ENCODE peak calls at places on chromosome 21, in four cellular contexts. I, H, M and S are unnamed samples.

GRCh38 chr21:27581168-27581567 is 614.3 kb upstream of the ADAMTS5 start:
- DNase-seq in I (no peak), M (peak), H (no peak), S (no peak)

GRCh38 chr21:43794857-43795256 is 5.5 kb downstream of the RRP1 start:
- DNase-seq in I (no peak), M (no peak), H (no peak), S (no peak)

GRCh38 chr21:30408782-30409494 is 13.1 kb downstream of the KRTAP13-1 start:
- DNase-seq in I (peak), M (no peak), H (peak), S (peak)

GRCh38 chr21:30340714-30341573 is 3.5 kb upstream of the KRTAP27-1 start:
- DNase-seq in I (peak), H (peak), M (peak), S (peak)

GRCh38 chr21:14737922-14738321 is 191.8 kb upstream of the SAMSN1 start:
- DNase-seq in H (peak), I (peak), M (peak), S (peak)

GRCh38 chr21:31913191-31913608 is 40.4 kb downstream of the HUNK start:
- DNase-seq in H (no peak), M (no peak), I (no peak), S (no peak)

GRCh38 chr21:25934771-25935224 is 200.0 kb downstream of the GABPA start:
- DNase-seq in I (peak), H (peak), M (peak), S (no peak)

GRCh38 chr21:38819719-38820147 is 14.0 kb downstream of the ETS2 start:
- DNase-seq in H (peak), I (no peak), M (peak), S (no peak)

GRCh38 chr21:38668067-38668466 is 137.7 kb upstream of the ETS2 start:
- DNase-seq in M (no peak), H (no peak), I (no peak), S (no peak)

GRCh38 chr21:27275294-27275927 is 308.5 kb upstream of the ADAMTS5 start:
- DNase-seq in I (no peak), H (peak), M (peak), S (peak)

GRCh38 chr21:42527127-42527488 is 13.5 kb downstream of the SLC37A1 start:
- DNase-seq in I (no peak), M (no peak), H (no peak), S (no peak)
- H3K4me2 ChIP-seq in I (no peak), M (no peak), H (peak), S (no peak)

GRCh38 chr21:44918107-44918470 is 2.6 kb downstream of the ITGB2 start:
- DNase-seq in I (no peak), H (no peak), M (no peak), S (no peak)
- H3K4me2 ChIP-seq in I (no peak), H (no peak), M (no peak), S (no peak)

GRCh38 chr21:22352088-22352487 is 1353.9 kb downstream of the NCAM2 start:
- DNase-seq in I (no peak), M (no peak), H (no peak), S (no peak)
- H3K4me2 ChIP-seq in I (no peak), M (no peak), H (no peak), S (no peak)

GRCh38 chr21:28636988-28637691 is 355.5 kb downstream of the LTN1 start:
- DNase-seq in M (peak), H (no peak), I (no peak), S (no peak)

GRCh38 chr21:28635541-28635940 is 357.1 kb downstream of the LTN1 start:
- DNase-seq in M (no peak), H (no peak), I (no peak), S (no peak)

GRCh38 chr21:28627691-28628090 is 365.0 kb downstream of the LTN1 start:
- DNase-seq in H (no peak), M (no peak), I (no peak), S (no peak)

GRCh38 chr21:28633803-28634572 is 358.7 kb downstream of the LTN1 start:
- DNase-seq in M (peak), H (no peak), I (no peak), S (no peak)

DNA sequence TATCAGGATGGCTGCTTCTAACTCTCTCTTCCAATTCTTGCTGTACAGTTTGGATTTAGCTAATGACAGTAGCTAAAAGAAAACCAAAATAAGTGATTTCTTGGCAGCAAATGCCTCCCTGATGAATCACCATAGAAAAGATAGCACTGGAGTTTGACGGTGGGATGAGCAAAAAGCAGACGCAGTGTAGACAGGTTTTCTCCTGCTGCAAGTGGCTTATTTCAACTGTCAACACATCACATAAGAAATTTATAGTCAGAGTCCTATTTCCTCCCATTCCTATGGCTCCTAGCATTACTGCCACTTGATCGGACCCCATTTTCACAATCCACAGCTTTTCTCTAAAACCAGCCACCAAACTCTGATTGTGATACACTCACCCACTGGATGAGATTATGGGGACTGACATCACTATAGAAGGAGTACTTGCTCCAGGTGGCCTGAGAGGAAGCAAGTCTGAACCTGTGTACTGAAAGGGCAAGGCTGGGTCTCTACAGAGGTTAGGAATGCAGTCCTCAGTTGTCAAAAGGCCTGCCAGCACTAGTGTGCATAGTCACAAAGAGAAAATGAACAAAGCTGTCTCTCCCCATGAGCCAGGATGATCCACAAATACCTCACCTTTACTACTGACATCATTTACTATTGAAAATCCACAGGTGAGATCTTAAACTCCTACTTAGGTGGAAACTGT is 359.8 kb downstream of the LTN1 start:
- DNase-seq in H (no peak), I (no peak), M (peak), S (no peak)
- H3K4me2 ChIP-seq in H (peak), I (peak), M (no peak), S (peak)

GRCh38 chr21:45328198-45329087 is 40.7 kb upstream of the POFUT2 start:
- DNase-seq in H (no peak), I (no peak), M (no peak), S (no peak)

GRCh38 chr21:45329261-45330074 is 41.8 kb upstream of the POFUT2 start:
- DNase-seq in M (no peak), H (peak), I (peak), S (no peak)

GRCh38 chr21:45330851-45331261 is 43.2 kb upstream of the POFUT2 start:
- DNase-seq in H (no peak), I (no peak), M (no peak), S (no peak)

GRCh38 chr21:45331521-45332257 is 44.0 kb upstream of the POFUT2 start:
- DNase-seq in M (no peak), I (no peak), H (no peak), S (peak)

GRCh38 chr21:45330075-45330781 is 42.5 kb upstream of the POFUT2 start:
- DNase-seq in M (peak), I (peak), H (peak), S (no peak)
- H3K4me2 ChIP-seq in M (peak), I (peak), H (peak), S (peak)

GRCh38 chr21:22223385-22223784 is 1225.2 kb downstream of the NCAM2 start:
- DNase-seq in H (no peak), I (no peak), M (no peak), S (no peak)
- H3K4me2 ChIP-seq in H (no peak), I (no peak), M (no peak), S (no peak)

DNA sequence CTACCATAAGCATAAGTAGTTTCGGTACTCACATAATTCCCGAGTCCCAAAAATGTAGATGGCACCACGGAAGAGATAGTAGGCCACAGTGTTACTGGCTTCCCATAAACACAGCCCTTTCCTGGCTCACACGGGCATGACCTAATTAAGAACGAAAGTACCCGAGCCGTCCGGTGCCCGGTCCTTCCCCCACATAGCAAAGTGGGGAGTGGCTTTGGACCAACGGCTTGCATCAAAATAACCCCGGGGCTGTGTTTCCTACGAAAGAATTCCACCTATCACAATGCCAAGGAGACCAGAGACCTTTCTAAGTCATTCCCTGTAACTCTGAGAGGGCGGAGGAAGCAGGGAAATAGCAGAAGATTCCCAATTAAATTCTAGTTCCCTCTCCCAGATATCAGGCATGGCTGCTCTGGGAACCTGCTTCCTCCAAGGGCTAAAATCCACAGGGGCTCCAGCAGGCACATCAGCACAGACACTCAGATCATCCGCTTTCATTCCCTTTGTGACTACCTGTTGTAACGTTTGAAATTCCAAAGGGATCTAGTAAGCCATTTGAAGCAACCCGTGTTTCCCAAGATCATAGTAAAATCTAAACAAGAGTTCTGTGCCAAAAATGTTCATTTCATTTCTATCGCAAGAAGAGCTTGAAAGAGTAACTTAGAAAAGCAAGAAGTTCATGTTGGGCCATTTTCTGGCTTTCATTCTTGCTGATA is at the start of gene TMPRSS3:
- DNase-seq in H (no peak), M (no peak), I (no peak), S (no peak)
- H3K4me2 ChIP-seq in H (no peak), M (no peak), I (peak), S (no peak)

DNA sequence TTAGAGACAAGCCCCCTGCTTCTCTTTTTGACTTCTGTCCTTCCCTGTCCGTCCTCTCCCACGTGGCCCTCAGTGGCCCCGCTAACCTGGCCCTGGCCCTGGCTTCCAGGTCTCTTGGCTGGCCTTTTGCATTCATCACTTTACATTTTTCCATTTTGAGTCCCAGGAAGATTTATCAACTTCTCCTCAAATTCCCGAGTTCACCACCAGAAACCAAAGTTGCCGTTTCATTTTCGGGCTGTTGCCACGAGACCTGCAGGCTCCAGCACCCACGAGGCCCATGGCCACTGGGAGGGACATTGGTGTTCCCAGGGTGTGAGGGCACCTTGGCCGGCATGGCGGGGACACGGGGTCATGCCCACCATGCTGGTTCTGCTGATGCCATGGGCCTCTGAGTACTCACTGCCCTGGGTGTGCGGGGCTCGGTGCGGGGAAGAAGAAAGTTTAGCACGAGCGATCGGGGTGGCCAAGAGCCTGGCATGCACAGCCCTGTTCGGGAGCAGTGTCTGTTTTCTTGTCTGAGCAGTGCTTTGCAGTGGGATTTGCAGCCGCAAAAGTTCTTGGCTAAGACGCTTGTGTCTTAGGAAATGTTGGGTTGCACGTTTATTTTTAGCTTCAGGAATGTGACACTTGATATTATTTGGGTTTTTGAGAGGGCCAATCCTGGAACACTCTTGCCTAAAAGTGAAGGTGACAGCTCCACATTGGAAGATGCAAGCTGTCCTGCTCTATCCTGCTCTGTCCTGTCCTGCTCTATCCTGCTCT is 40.4 kb upstream of the ADARB1 start:
- DNase-seq in H (peak), I (no peak), M (peak), S (no peak)
- H3K4me2 ChIP-seq in H (peak), I (no peak), M (peak), S (no peak)

GRCh38 chr21:35920428-35920827 is 139.9 kb downstream of the SETD4 start:
- DNase-seq in I (no peak), H (peak), M (no peak), S (no peak)
- H3K4me2 ChIP-seq in I (no peak), H (no peak), M (no peak), S (no peak)

DNA sequence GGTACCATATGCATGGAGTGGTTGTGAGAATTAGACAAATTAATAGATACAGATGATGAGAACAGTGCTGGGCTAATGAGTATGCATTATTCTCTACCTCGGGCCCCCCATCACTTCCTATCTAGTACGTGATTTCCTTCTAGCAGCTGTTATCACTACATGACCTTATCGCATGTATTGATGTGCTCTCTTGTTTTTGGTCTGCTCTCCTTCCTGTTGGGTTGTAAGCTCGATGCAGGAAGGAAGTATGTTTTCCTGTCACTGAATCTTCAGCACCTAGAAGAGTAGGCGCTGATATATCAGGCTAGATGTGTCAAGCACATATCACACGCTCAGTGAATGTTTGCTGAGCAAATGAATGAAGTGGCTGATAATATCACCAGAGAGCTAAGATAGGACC is 43.9 kb upstream of the IFNAR2 start:
- DNase-seq in H (no peak), M (no peak), I (no peak), S (no peak)
- H3K4me2 ChIP-seq in H (no peak), M (no peak), I (no peak), S (no peak)